ENCODE peak calls at places on chromosomes 5 and 9, in four cellular contexts. H is neuronal stem cell, Y is neural progenitor cell, E is MM.1S. G is an unnamed sample.
A peak's percentile ranks its signal among the peaks of the same experiment; 100 is the strongest.

GRCh38 chr5:140563554-140563953 is 844 bp downstream of the APBB3 start:
- DNase-seq in H (no peak), E (no peak), Y (no peak), G (no peak)

GRCh38 chr5:13378073-13378472 is 566.4 kb downstream of the DNAH5 start:
- DNase-seq in H (no peak), E (no peak), Y (no peak), G (peak; percentile 72)

GRCh38 chr5:29077451-29077850 is 2039.1 kb upstream of the CDH9 start:
- DNase-seq in Y (no peak), E (no peak), H (no peak), G (peak; percentile 1)

GRCh38 chr5:173229381-173229959 is 5.5 kb downstream of the NKX2-5 start:
- DNase-seq in H (no peak), E (no peak), Y (peak; percentile 30), G (no peak)

GRCh38 chr5:6175172-6175855 is 203.0 kb downstream of the MED10 start:
- DNase-seq in Y (no peak), E (no peak), H (no peak), G (no peak)

GRCh38 chr5:2536632-2537031 is 214.8 kb downstream of the IRX2 start:
- DNase-seq in E (no peak), Y (no peak), H (no peak), G (no peak)

GRCh38 chr9:121551985-121552753 is 52.5 kb upstream of the GGTA1 start:
- DNase-seq in Y (no peak), E (no peak), H (no peak), G (no peak)

GRCh38 chr5:169609716-169610115 is 26.1 kb downstream of the SPDL1 start:
- DNase-seq in Y (peak; percentile 1), H (no peak), E (no peak), G (no peak)

GRCh38 chr9:115367780-115368179 is 249.8 kb upstream of the TNC start:
- DNase-seq in Y (no peak), E (no peak), H (no peak), G (no peak)

GRCh38 chr5:129172561-129172960 is 78.0 kb downstream of the ISOC1 start:
- DNase-seq in E (peak; percentile 10), Y (peak; percentile 8), H (no peak), G (no peak)

GRCh38 chr5:4089087-4089486 is 493.5 kb downstream of the IRX1 start:
- DNase-seq in H (no peak), Y (no peak), E (no peak), G (peak; percentile 67)

GRCh38 chr9:108885643-108886348 is 23.7 kb downstream of the ACTL7A start:
- DNase-seq in H (no peak), Y (no peak), E (peak; percentile 92), G (peak; percentile 80)

GRCh38 chr9:108882052-108882888 is 20.2 kb downstream of the ACTL7A start:
- DNase-seq in H (no peak), E (no peak), Y (no peak), G (no peak)

GRCh38 chr9:108880917-108881316 is 18.9 kb downstream of the ACTL7A start:
- DNase-seq in H (no peak), Y (no peak), E (no peak), G (no peak)

GRCh38 chr9:108883085-108883484 is 21.0 kb downstream of the ACTL7A start:
- DNase-seq in E (no peak), H (no peak), Y (no peak), G (no peak)

GRCh38 chr9:108884701-108885100 is 22.6 kb downstream of the ACTL7A start:
- DNase-seq in E (no peak), H (no peak), Y (no peak), G (no peak)
- H3K27ac ChIP-seq in E (no peak overlapping the region), H (no peak overlapping the region), Y (no peak overlapping the region), G (no peak overlapping the region)

GRCh38 chr9:108467653-108468324 is 388.0 kb downstream of the ACTL7B start:
- DNase-seq in Y (no peak), H (no peak), E (no peak), G (no peak)
- H2AFZ ChIP-seq in Y (no peak overlapping the region), H (no peak overlapping the region), E (no peak overlapping the region), G (peak overlapping the region; percentile 8)

GRCh38 chr5:57839025-57839424 is 356.4 kb upstream of the ACTBL2 start:
- DNase-seq in Y (no peak), H (no peak), E (no peak), G (peak; percentile 64)
- H3K27ac ChIP-seq in Y (no peak overlapping the region), H (no peak overlapping the region), E (no peak overlapping the region), G (peak overlapping the region; percentile 99)

DNA sequence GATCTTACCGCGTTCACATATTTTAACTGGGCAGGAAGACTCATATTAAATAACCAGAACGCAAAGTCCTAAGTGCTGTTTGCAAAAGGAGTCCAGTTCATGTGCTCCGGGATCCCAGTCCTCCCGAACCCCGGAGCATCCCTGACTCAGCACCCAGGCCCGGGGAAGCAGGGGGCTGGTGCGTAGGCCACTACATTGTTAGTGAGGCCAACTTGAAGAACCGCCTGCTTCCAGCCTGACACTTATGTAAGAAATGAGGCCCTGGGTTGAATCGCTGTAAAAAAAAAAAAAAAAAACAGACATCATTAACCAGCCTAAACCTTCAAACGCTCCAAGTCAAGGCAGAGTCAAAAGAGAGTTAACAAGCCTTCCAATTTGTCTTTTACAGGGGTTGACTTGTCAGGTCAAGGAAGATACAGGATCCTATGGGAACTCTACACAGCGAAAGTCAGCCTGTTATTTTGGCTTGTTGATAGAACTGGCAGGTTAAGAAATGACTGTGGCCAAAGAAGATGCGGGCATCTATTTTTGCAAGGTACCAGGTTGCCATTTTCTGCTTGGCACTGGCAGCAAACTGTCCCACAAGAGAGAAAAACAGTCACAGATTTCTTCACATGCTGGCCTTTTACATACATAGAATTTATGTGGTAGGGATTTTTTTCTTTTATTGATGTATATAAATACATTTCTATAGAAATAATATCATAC is 93.3 kb downstream of the ACTL7B start:
- DNase-seq in H (no peak), E (no peak), Y (no peak), G (no peak)
- H2AFZ ChIP-seq in H (peak overlapping the region; percentile 2), E (no peak overlapping the region), Y (peak overlapping the region; percentile 30), G (peak overlapping the region; percentile 40)

GRCh38 chr9:79623799-79624721 is 52.3 kb downstream of the TLE4 start:
- DNase-seq in H (no peak), Y (no peak), E (no peak), G (peak; percentile 71)
- H3K27ac ChIP-seq in H (peak overlapping the region; percentile 32), Y (peak overlapping the region; percentile 74), E (no peak overlapping the region), G (no peak overlapping the region)